ENCODE peak calls at places on chromosomes 13 and 19, in seven cellular contexts. Q, P, A, G, O, S and U are unnamed samples.

GRCh38 chr19:990119-990571 is 6.0 kb downstream of the WDR18 start:
- DNase-seq in G (no peak), A (no peak), O (no peak), S (no peak), P (no peak), Q (no peak), U (no peak)

GRCh38 chr19:33871605-33872004 is 74.9 kb downstream of the KCTD15 start:
- DNase-seq in S (no peak), Q (no peak), O (no peak), G (no peak), A (no peak), P (no peak), U (no peak)

GRCh38 chr13:97385146-97385545 is 48.8 kb upstream of the RAP2A start:
- DNase-seq in Q (no peak), P (no peak), O (no peak), G (no peak), S (no peak), A (no peak), U (no peak)

GRCh38 chr19:7326105-7326877 is 22.4 kb upstream of the ARHGEF18 start:
- DNase-seq in G (peak), O (no peak), Q (no peak), A (no peak), S (peak), P (no peak), U (no peak)

GRCh38 chr13:40444241-40444640 is 222.2 kb downstream of the FOXO1 start:
- DNase-seq in A (no peak), O (no peak), S (no peak), G (no peak), Q (no peak), P (no peak), U (no peak)

GRCh38 chr13:45194081-45194939 is 6.5 kb downstream of the KCTD4 start:
- DNase-seq in A (no peak), S (peak), O (no peak), Q (no peak), G (no peak), P (no peak), U (no peak)

GRCh38 chr19:46787331-46788100 is 878 bp downstream of the SLC1A5 start:
- DNase-seq in P (no peak), Q (peak), O (peak), A (no peak), S (peak), G (peak), U (peak)

GRCh38 chr13:94706101-94706853 is 6.1 kb downstream of the SOX21 start:
- DNase-seq in S (no peak), G (no peak), Q (peak), O (no peak), A (no peak), P (no peak), U (no peak)